ENCODE peak calls at places on chromosomes 1 and 21, in six cellular contexts. B, I, O, S, G and H are unnamed samples.

GRCh38 chr1:218803351-218803997 is 370.2 kb upstream of the LYPLAL1 start:
- DNase-seq in B (no peak), I (no peak), O (no peak), S (no peak), G (no peak), H (no peak)

GRCh38 chr1:245234217-245235120 is 79.7 kb downstream of the KIF26B start:
- DNase-seq in B (peak; percentile 66), I (no peak), O (no peak), S (no peak), G (peak; percentile 44), H (no peak)

GRCh38 chr1:183932412-183932811 is 105.1 kb downstream of the COLGALT2 start:
- DNase-seq in B (peak; percentile 92), I (peak; percentile 76), O (no peak), S (peak; percentile 90), G (no peak), H (no peak)

GRCh38 chr1:228289996-228290881 is 82.4 kb downstream of the OBSCN start:
- DNase-seq in B (peak; percentile 76), I (no peak), O (no peak), S (no peak), G (no peak), H (no peak)

GRCh38 chr21:45308211-45309068 is 20.7 kb upstream of the POFUT2 start:
- DNase-seq in B (no peak), I (peak; percentile 98), O (no peak), S (peak; percentile 88), G (no peak), H (no peak)

GRCh38 chr1:156282143-156282478 is 514 bp downstream of the SMG5 start:
- DNase-seq in B (no peak), I (no peak), O (peak; percentile 51), S (no peak), G (no peak), H (no peak)

GRCh38 chr21:45388011-45388521 is 16.9 kb upstream of the COL18A1 start:
- DNase-seq in B (peak; percentile 78), I (no peak), O (no peak), S (no peak), G (no peak), H (no peak)

GRCh38 chr1:69911301-69911801 is 294.0 kb downstream of the LRRC40 start:
- DNase-seq in B (no peak), I (peak; percentile 92), O (peak; percentile 48), S (peak; percentile 41), G (no peak), H (no peak)

GRCh38 chr21:39082656-39083376 is 100.4 kb downstream of the PSMG1 start:
- DNase-seq in B (no peak), I (no peak), O (peak; percentile 69), S (no peak), G (no peak), H (no peak)

GRCh38 chr1:54499097-54500029 is 48.7 kb upstream of the ACOT11 start:
- DNase-seq in B (no peak), I (peak; percentile 50), O (peak; percentile 59), S (peak; percentile 36), G (peak; percentile 43), H (no peak)

GRCh38 chr1:155649689-155650088 is 38.9 kb downstream of the YY1AP1 start:
- DNase-seq in B (no peak), I (no peak), O (no peak), S (no peak), G (no peak), H (no peak)

GRCh38 chr1:91053630-91054029 is 31.8 kb upstream of the ZNF644 start:
- DNase-seq in B (no peak), I (no peak), O (no peak), S (no peak), G (no peak), H (no peak)

GRCh38 chr1:26412180-26412840 is 1.7 kb downstream of the LIN28A start:
- DNase-seq in B (no peak), I (no peak), O (no peak), S (no peak), G (no peak), H (no peak)

GRCh38 chr1:187078916-187079315 is 250.2 kb downstream of the PLA2G4A start:
- DNase-seq in B (no peak), I (no peak), O (no peak), S (no peak), G (no peak), H (no peak)

GRCh38 chr1:76129731-76130130 is 55.2 kb downstream of the ST6GALNAC3 start:
- DNase-seq in B (no peak), I (no peak), O (no peak), S (no peak), G (no peak), H (no peak)

GRCh38 chr1:76944942-76945341 is 77.7 kb downstream of the ST6GALNAC5 start:
- DNase-seq in B (no peak), I (no peak), O (no peak), S (no peak), G (no peak), H (no peak)

GRCh38 chr21:24395320-24395933 is 1211.9 kb downstream of the MRPL39 start:
- DNase-seq in B (no peak), I (no peak), O (no peak), S (peak; percentile 1), G (no peak), H (no peak)

GRCh38 chr1:110048923-110049601 is 14.6 kb downstream of the STRIP1 start:
- DNase-seq in B (no peak), I (no peak), O (no peak), S (no peak), G (no peak), H (no peak)

GRCh38 chr1:24321712-24322635 is 2.8 kb downstream of the GRHL3 start:
- DNase-seq in B (peak; percentile 89), I (peak; percentile 80), O (peak; percentile 97), S (peak; percentile 76), G (peak; percentile 25), H (peak; percentile 59)

GRCh38 chr1:24324903-24325302 is 5.7 kb downstream of the GRHL3 start:
- DNase-seq in B (no peak), I (no peak), O (no peak), S (no peak), G (no peak), H (no peak)

GRCh38 chr1:24321150-24321549 is 2.0 kb downstream of the GRHL3 start:
- DNase-seq in B (peak; percentile 85), I (no peak), O (peak; percentile 77), S (no peak), G (no peak), H (no peak)

GRCh38 chr1:24322636-24323177 is 3.5 kb downstream of the GRHL3 start:
- DNase-seq in B (no peak), I (no peak), O (peak; percentile 43), S (no peak), G (no peak), H (no peak)

DNA sequence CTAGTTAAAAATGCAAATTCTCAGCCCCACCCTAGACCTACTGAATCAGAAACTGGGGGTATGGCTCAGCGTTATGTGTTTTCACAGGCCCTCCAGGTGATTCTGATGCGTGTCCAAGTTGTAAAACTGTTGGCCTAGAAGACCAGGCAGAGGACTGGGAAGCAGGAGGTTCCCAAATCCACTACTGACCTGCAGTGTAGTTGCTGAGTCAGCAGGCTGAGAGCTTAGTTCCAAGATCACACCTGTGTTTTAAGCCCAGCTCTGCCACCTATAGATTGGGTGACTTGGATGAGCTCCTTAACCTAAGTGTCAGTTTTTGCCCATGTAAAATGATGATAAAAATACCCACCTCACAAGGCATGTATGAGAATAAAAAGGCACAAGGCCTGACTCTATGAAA is 4.1 kb downstream of the GRHL3 start:
- DNase-seq in B (no peak), I (no peak), O (peak; percentile 89), S (no peak), G (no peak), H (no peak)
- TF ChIP-seq CTCF in B (no peak), I (no peak), O (no peak), S (no peak), G (no peak), H (no peak)

DNA sequence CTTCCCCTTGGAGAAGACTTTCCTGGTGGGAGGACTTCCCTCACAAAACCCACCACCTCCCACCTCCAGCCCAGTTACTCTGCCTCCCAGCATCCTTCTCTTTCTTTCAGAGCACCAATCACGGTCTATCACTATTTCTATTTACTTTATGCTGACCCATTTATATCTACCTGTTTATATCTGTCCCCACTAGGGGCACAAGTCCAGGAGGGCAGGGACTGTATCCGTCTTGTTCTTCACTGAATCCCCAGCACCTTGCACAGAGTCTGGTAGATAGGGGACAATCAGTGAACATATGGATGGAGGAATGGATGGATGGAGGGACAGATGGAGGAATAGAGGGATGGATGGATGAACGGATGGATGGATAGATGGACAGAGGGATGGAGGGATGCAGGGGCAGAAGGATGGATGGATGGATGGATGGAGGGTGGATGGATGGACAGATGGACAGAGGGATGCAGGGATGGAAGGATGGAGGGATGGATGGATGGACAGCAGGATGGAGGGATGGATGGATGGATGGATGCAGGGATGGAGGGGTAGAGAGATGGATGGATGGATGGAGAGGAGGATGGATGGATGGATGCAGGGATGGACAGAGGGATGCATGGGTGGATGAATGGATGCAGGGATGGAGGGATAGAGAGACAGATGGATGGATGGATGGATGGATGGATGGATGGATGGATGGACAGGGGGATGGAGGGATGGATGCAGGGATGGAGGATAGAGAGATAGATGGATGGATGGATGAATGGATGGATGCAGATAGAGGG is 5.5 kb downstream of the C1QB start:
- DNase-seq in B (no peak), I (no peak), O (no peak), S (no peak), G (no peak), H (no peak)
- TF ChIP-seq CTCF in B (no peak), I (no peak), O (no peak), S (no peak), G (peak; percentile 26), H (no peak)

GRCh38 chr1:231883382-231883781 is 256.8 kb downstream of the DISC1 start:
- DNase-seq in B (no peak), I (no peak), O (no peak), S (no peak), G (no peak), H (no peak)
- TF ChIP-seq CTCF in B (no peak), I (no peak), O (no peak), S (no peak), G (no peak), H (no peak)

DNA sequence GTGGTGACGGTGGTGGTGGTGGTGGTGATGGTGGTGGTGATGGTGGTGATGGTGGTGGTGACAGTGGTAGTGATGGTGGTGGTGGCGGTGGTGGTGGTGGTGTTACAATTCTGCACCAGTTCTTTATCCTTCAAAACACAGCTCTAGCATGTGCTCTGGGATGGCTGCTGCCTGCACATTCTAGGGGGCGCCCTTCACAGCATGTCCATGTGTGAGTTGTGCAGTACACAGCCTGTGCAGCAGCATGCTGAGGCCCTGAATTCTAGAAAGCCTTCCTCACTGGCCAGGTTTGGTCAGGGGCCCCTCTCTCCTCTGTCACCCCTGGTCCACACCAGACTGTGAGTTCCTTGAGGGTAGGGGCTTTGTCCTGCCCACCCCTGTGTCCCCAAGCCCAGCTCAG is 67.7 kb downstream of the MATN1 start:
- DNase-seq in B (no peak), I (no peak), O (no peak), S (no peak), G (no peak), H (no peak)
- TF ChIP-seq CTCF in B (no peak), I (no peak), O (no peak), S (no peak), G (no peak), H (no peak)

GRCh38 chr21:32958288-32958992 is 67.3 kb upstream of the OLIG2 start:
- DNase-seq in B (peak; percentile 53), I (no peak), O (peak; percentile 50), S (no peak), G (no peak), H (no peak)
- TF ChIP-seq CTCF in B (no peak), I (no peak), O (no peak), S (no peak), G (no peak), H (no peak)

GRCh38 chr1:169712309-169712631 is 850 bp upstream of the SELL start:
- DNase-seq in B (no peak), I (no peak), O (no peak), S (no peak), G (no peak), H (no peak)
- TF ChIP-seq CTCF in B (no peak), I (no peak), O (no peak), S (no peak), G (no peak), H (no peak)